ENCODE peak calls at places on chromosomes 4 and X, in five cellular contexts. Q is foreskin fibroblast, L is endodermal cell, G is K562, P is HFF-Myc. H is an unnamed sample.

GRCh38 chr4:184397516-184398163 is 76.7 kb downstream of the IRF2 start:
- DNase-seq in Q (no peak), L (peak; percentile 22), G (no peak), P (no peak), H (no peak)

GRCh38 chr4:40333921-40334352 is 1.2 kb upstream of the CHRNA9 start:
- DNase-seq in Q (peak; percentile 87), L (no peak), G (peak; percentile 17), P (peak; percentile 56), H (peak; percentile 79)

GRCh38 chrX:77447339-77448149 is at the start of gene FGF16:
- DNase-seq in Q (peak; percentile 24), L (peak; percentile 66), G (no peak), P (no peak), H (no peak)

GRCh38 chr4:30939684-30940083 is 219.5 kb downstream of the PCDH7 start:
- DNase-seq in Q (no peak), L (no peak), G (no peak), P (no peak), H (no peak)

GRCh38 chrX:74272230-74272629 is 31.8 kb upstream of the ZCCHC13 start:
- DNase-seq in Q (no peak), L (no peak), G (no peak), P (no peak), H (no peak)

GRCh38 chr4:53899544-53900274 is 164.7 kb downstream of the CHIC2 start:
- DNase-seq in Q (peak; percentile 89), L (no peak), G (no peak), P (peak; percentile 78), H (peak; percentile 98)

GRCh38 chr4:11073621-11074051 is 355.1 kb downstream of the HS3ST1 start:
- DNase-seq in Q (peak; percentile 66), L (peak; percentile 54), G (no peak), P (no peak), H (peak; percentile 100)

GRCh38 chrX:94256396-94256795 is 582.4 kb downstream of the FAM133A start:
- DNase-seq in Q (no peak), L (no peak), G (no peak), P (no peak), H (no peak)

GRCh38 chr4:155541716-155542115 is 124.9 kb upstream of the GUCY1A1 start:
- DNase-seq in Q (peak; percentile 68), L (no peak), G (no peak), P (no peak), H (no peak)

GRCh38 chr4:120922390-120923200 is at the start of gene PRDM5:
- DNase-seq in Q (peak; percentile 74), L (peak; percentile 89), G (no peak), P (no peak), H (peak; percentile 65)

GRCh38 chr4:16225996-16226815 is at the start of gene TAPT1:
- DNase-seq in Q (peak; percentile 89), L (peak; percentile 90), G (peak; percentile 81), P (no peak), H (peak; percentile 39)

GRCh38 chrX:112147206-112147605 is 64.6 kb upstream of the TRPC5 start:
- DNase-seq in Q (no peak), L (peak; percentile 79), G (peak; percentile 11), P (no peak), H (no peak)

GRCh38 chr4:7186516-7187296 is 5.6 kb upstream of the SORCS2 start:
- DNase-seq in Q (no peak), L (no peak), G (no peak), P (no peak), H (no peak)

GRCh38 chr4:37601527-37601926 is 84.6 kb downstream of the RELL1 start:
- DNase-seq in Q (peak; percentile 66), L (no peak), G (no peak), P (peak; percentile 15), H (peak; percentile 95)

GRCh38 chr4:186693159-186693815 is 30.4 kb downstream of the FAT1 start:
- DNase-seq in Q (peak; percentile 83), L (no peak), G (peak; percentile 32), P (peak; percentile 52), H (peak; percentile 95)

GRCh38 chr4:6480532-6481088 is 8.2 kb upstream of the PPP2R2C start:
- DNase-seq in Q (no peak), L (peak; percentile 17), G (no peak), P (no peak), H (no peak)

GRCh38 chr4:67456577-67457196 is 88.6 kb downstream of the CENPC start:
- DNase-seq in Q (no peak), L (no peak), G (no peak), P (no peak), H (peak; percentile 5)

GRCh38 chr4:119593698-119594097 is 34.9 kb downstream of the PDE5A start:
- DNase-seq in Q (no peak), L (no peak), G (no peak), P (no peak), H (no peak)

GRCh38 chr4:135325264-135325663 is 1123.7 kb upstream of the PABPC4L start:
- DNase-seq in Q (no peak), L (no peak), G (no peak), P (no peak), H (no peak)

GRCh38 chr4:109365944-109366343 is 63.5 kb upstream of the COL25A1 start:
- DNase-seq in Q (no peak), L (no peak), G (no peak), P (no peak), H (no peak)

GRCh38 chrX:97238632-97239031 is 354.9 kb downstream of the RPA4 start:
- DNase-seq in Q (peak; percentile 14), L (no peak), G (no peak), P (no peak), H (peak; percentile 38)

GRCh38 chrX:131841496-131842410 is 181.3 kb upstream of the STK26 start:
- DNase-seq in Q (peak; percentile 57), L (peak; percentile 76), G (peak; percentile 68), P (no peak), H (peak; percentile 60)

GRCh38 chrX:130607431-130607830 is 205.6 kb downstream of the RBMX2 start:
- DNase-seq in Q (no peak), L (no peak), G (no peak), P (no peak), H (no peak)

GRCh38 chr4:11765849-11766453 is 337.3 kb upstream of the HS3ST1 start:
- DNase-seq in Q (peak; percentile 63), L (peak; percentile 65), G (peak; percentile 10), P (peak; percentile 9), H (peak; percentile 69)

GRCh38 chrX:2910109-2910508 is 19.0 kb downstream of the ARSD start:
- DNase-seq in Q (no peak), L (no peak), G (no peak), P (no peak), H (no peak)

GRCh38 chr4:54937501-54937900 is 187.9 kb downstream of the KDR start:
- DNase-seq in Q (no peak), L (no peak), G (no peak), P (no peak), H (no peak)

GRCh38 chr4:88244821-88245579 is 39.4 kb downstream of the PPM1K start:
- DNase-seq in Q (no peak), L (no peak), G (no peak), P (no peak), H (no peak)
- H3K4me3 ChIP-seq in Q (no peak overlapping the region), L (no peak overlapping the region), G (no peak overlapping the region), P (no peak overlapping the region), H (no peak overlapping the region)

DNA sequence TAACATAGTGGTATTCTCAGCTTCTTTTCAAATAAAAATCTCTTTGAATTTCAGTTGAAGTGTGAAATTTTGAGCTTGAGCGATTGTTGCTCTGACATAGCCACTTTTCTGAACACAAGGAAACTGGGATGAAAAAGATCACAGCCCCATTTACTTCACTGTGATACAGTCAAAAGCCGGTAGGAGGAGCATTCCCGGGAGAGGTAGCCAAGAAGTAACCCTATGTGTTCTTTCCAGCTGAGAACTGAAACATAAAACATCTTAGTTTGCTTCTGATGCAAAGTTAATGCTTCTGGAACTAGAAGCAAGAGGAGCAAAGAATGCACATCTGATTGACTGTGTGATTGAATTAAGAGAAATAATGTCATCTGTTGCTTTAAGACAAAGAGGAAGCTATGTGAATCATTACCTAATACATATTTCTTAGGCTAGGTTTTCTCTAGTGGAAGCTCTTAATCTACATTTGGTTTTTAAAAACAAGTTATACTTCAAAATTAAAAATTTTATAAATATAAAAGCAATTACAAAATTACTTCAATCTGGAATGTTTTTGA is 88.4 kb upstream of the UNC5C start:
- DNase-seq in Q (no peak), L (no peak), G (no peak), P (no peak), H (peak; percentile 0)
- TF ChIP-seq CTCF in Q (no peak), L (peak; percentile 71), G (no peak), P (no peak), H (peak; percentile 42)

DNA sequence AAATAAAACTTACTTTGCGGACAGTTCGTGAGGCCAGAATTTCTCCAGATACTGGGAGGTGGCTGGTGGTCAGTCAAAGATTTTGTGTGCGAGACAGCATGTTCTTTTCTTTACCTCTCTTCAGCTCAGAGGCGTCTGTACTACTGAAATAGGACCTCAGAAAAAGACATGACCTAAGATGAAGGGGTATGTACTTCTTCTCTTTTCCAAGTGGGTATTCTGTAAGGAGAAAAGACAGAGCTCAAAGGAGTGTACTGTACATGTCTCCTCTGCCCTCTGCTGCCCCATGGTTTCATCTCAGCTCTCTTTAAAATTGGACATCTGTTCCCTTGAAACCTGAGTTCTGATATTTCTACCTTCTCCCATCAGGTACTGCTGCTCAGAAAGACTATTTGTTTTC is 38.1 kb downstream of the SEPTIN11 start:
- DNase-seq in Q (no peak), L (no peak), G (no peak), P (no peak), H (no peak)
- H3K4me3 ChIP-seq in Q (peak overlapping the region; percentile 36), L (no peak overlapping the region), G (no peak overlapping the region), P (peak overlapping the region; percentile 12), H (peak overlapping the region; percentile 60)

DNA sequence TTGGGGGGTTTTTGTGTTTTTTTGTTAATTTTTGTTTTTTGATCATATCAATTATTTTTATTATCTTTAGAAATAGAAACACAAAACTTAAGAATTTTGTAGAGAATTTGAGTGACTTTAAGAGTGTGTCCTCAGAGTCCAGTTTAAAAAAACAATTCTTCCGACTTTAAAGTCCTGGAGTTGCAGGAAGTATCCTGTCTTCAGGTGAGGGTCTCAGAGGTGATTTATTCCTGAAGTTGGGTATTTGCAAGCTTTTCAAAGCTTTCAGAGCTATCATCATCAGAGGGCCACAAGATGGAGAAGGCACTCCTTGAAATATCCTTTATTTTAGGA is 23.0 kb downstream of the TLR10 start:
- DNase-seq in Q (no peak), L (no peak), G (no peak), P (no peak), H (no peak)
- TF ChIP-seq CTCF in Q (no peak), L (no peak), G (no peak), P (no peak), H (no peak)

H was measured in fibroblast of the aortic adventitia.